ENCODE peak calls at places on chromosome 13, in nine cellular contexts. L is bronchial epithelial cell, T is NB4, I is cardiac muscle cell, E is ascending aorta, G is GM23338, X is prostate gland, M is A673, K is psoas muscle. U is an unnamed sample.

GRCh38 chr13:32381539-32381938 is 46.4 kb downstream of the N4BP2L1 start:
- DNase-seq in T (peak), L (peak), G (peak), X (no peak), K (no peak), M (peak), E (no peak), I (peak), U (peak)

GRCh38 chr13:52945348-52945747 is 83.3 kb upstream of the OLFM4 start:
- DNase-seq in X (no peak), L (no peak), I (no peak), G (no peak), M (no peak), T (no peak), E (no peak), K (no peak), U (no peak)

GRCh38 chr13:52665325-52665724 is 12.7 kb downstream of the SUGT1 start:
- DNase-seq in M (peak), X (no peak), K (no peak), E (no peak), I (peak), L (peak), G (peak), T (no peak), U (no peak)

GRCh38 chr13:78603240-78603947 is at the start of gene POU4F1:
- DNase-seq in L (peak), X (no peak), M (peak), T (peak), G (peak), I (peak), K (peak), E (no peak), U (peak)

GRCh38 chr13:21435710-21436151 is 23.4 kb downstream of the ZDHHC20 start:
- DNase-seq in L (peak), I (peak), G (no peak), K (no peak), X (peak), E (no peak), T (peak), M (no peak), U (no peak)

GRCh38 chr13:44311011-44311481 is 62.6 kb upstream of the SERP2 start:
- DNase-seq in T (no peak), I (peak), K (no peak), L (peak), E (peak), X (peak), M (no peak), G (no peak), U (no peak)

GRCh38 chr13:97460004-97460756 is 26.2 kb downstream of the RAP2A start:
- DNase-seq in T (no peak), L (no peak), K (no peak), E (no peak), G (no peak), I (peak), M (no peak), X (no peak), U (no peak)

GRCh38 chr13:25204843-25205242 is 32.8 kb upstream of the AMER2 start:
- DNase-seq in K (no peak), L (no peak), I (no peak), T (no peak), X (no peak), E (no peak), M (no peak), G (no peak), U (no peak)

GRCh38 chr13:108816381-108816780 is 187.0 kb downstream of the MYO16 start:
- DNase-seq in K (no peak), M (no peak), I (peak), L (no peak), T (peak), X (no peak), E (no peak), G (no peak), U (no peak)

GRCh38 chr13:21812192-21812626 is 141.3 kb downstream of the FGF9 start:
- DNase-seq in M (peak), X (no peak), K (no peak), I (no peak), L (no peak), G (no peak), E (no peak), T (no peak), U (no peak)

GRCh38 chr13:30394798-30395191 is 27.5 kb upstream of the UBE2L5 start:
- DNase-seq in X (no peak), I (no peak), T (peak), L (peak), M (no peak), G (no peak), K (no peak), E (no peak), U (no peak)

GRCh38 chr13:43291289-43292055 is 268.1 kb downstream of the DNAJC15 start:
- DNase-seq in L (no peak), T (no peak), M (no peak), I (no peak), E (no peak), X (no peak), G (no peak), K (no peak), U (no peak)

GRCh38 chr13:29457299-29457698 is 138.2 kb downstream of the SLC7A1 start:
- DNase-seq in E (no peak), X (no peak), K (no peak), I (peak), G (no peak), M (peak), T (no peak), L (peak), U (no peak)

GRCh38 chr13:74770361-74770760 is 636.2 kb upstream of the KLF12 start:
- DNase-seq in E (no peak), T (no peak), I (peak), G (no peak), M (no peak), K (no peak), X (no peak), L (peak), U (no peak)

GRCh38 chr13:21800847-21801616 is 130.2 kb downstream of the FGF9 start:
- DNase-seq in T (no peak), L (peak), G (peak), M (no peak), E (no peak), X (no peak), I (no peak), K (no peak), U (no peak)

GRCh38 chr13:49366841-49367240 is 77.0 kb downstream of the CAB39L start:
- DNase-seq in I (peak), E (no peak), M (no peak), L (no peak), T (no peak), G (no peak), X (no peak), K (no peak), U (no peak)

GRCh38 chr13:113989585-113990300 is 15.9 kb upstream of the C13orf46 start:
- DNase-seq in L (no peak), K (peak), G (no peak), T (peak), X (no peak), I (no peak), E (peak), M (no peak), U (no peak)

GRCh38 chr13:61700663-61701062 is 285.0 kb upstream of the PCDH20 start:
- DNase-seq in I (no peak), X (no peak), E (no peak), K (no peak), L (no peak), T (no peak), G (peak), M (no peak), U (no peak)

GRCh38 chr13:37889102-37889501 is 19.5 kb upstream of the TRPC4 start:
- DNase-seq in G (no peak), E (no peak), K (no peak), I (peak), L (peak), M (no peak), T (no peak), X (no peak), U (no peak)

GRCh38 chr13:38582133-38582532 is 104.7 kb upstream of the FREM2 start:
- DNase-seq in T (peak), G (peak), K (no peak), E (no peak), M (peak), L (peak), I (peak), X (peak), U (peak)

GRCh38 chr13:102128216-102128800 is 273.5 kb downstream of the FGF14 start:
- DNase-seq in K (no peak), M (peak), I (no peak), X (peak), L (peak), E (no peak), G (no peak), T (peak), U (no peak)

GRCh38 chr13:48319458-48320395 is 16.2 kb downstream of the RB1 start:
- DNase-seq in M (no peak), X (no peak), T (no peak), I (no peak), E (no peak), L (no peak), K (no peak), G (no peak), U (no peak)

GRCh38 chr13:85080726-85081125 is 718.5 kb downstream of the SLITRK6 start:
- DNase-seq in L (no peak), G (no peak), E (no peak), T (no peak), I (no peak), K (no peak), M (no peak), X (no peak), U (no peak)

GRCh38 chr13:43200307-43200706 is 176.9 kb downstream of the DNAJC15 start:
- DNase-seq in I (no peak), G (no peak), E (no peak), L (no peak), K (no peak), T (no peak), X (no peak), M (no peak), U (no peak)

GRCh38 chr13:82458169-82458568 is 1424.1 kb downstream of the SLITRK1 start:
- DNase-seq in X (no peak), K (no peak), E (no peak), L (no peak), T (no peak), M (no peak), G (no peak), I (no peak), U (no peak)

GRCh38 chr13:100128838-100129237 is 39.9 kb downstream of the PCCA start:
- DNase-seq in I (no peak), E (no peak), K (no peak), X (no peak), T (peak), G (no peak), L (no peak), M (no peak), U (no peak)

GRCh38 chr13:110070511-110071120 is 236.3 kb downstream of the COL4A1 start:
- DNase-seq in E (no peak), G (no peak), M (no peak), K (no peak), L (peak), X (no peak), I (peak), T (no peak), U (no peak)

GRCh38 chr13:48110930-48111721 is 16.2 kb upstream of the MED4 start:
- DNase-seq in E (no peak), G (no peak), L (no peak), I (peak), M (no peak), X (no peak), T (no peak), K (no peak), U (no peak)

GRCh38 chr13:37561031-37561430 is 37.5 kb downstream of the POSTN start:
- DNase-seq in E (no peak), L (peak), G (no peak), K (no peak), X (no peak), I (no peak), M (no peak), T (no peak), U (no peak)

GRCh38 chr13:38141792-38142191 is 207.9 kb upstream of the UFM1 start:
- DNase-seq in I (peak), X (no peak), M (no peak), E (no peak), T (no peak), K (no peak), L (peak), G (no peak), U (no peak)

GRCh38 chr13:111007209-111007608 is 92.3 kb upstream of the ANKRD10 start:
- DNase-seq in T (peak), G (no peak), K (no peak), L (no peak), M (no peak), E (no peak), I (peak), X (no peak), U (no peak)

GRCh38 chr13:65336916-65337315 is 1893.2 kb downstream of the PCDH9 start:
- DNase-seq in L (no peak), G (no peak), E (no peak), I (peak), M (peak), K (no peak), X (no peak), T (no peak), U (no peak)

GRCh38 chr13:108728370-108728769 is 99.0 kb downstream of the MYO16 start:
- DNase-seq in I (no peak), G (peak), T (peak), E (no peak), L (no peak), M (no peak), X (no peak), K (no peak), U (peak)

GRCh38 chr13:77386880-77387606 is 60.1 kb upstream of the MYCBP2 start:
- DNase-seq in G (no peak), L (no peak), M (no peak), K (peak), X (no peak), I (peak), E (peak), T (peak), U (no peak)

GRCh38 chr13:99086869-99087129 is 108.9 kb upstream of the DOCK9 start:
- DNase-seq in X (peak), E (no peak), G (no peak), L (no peak), T (no peak), K (peak), M (peak), I (no peak), U (peak)

GRCh38 chr13:99085846-99086148 is 107.9 kb upstream of the DOCK9 start:
- DNase-seq in T (no peak), I (no peak), G (no peak), L (no peak), X (no peak), K (no peak), E (no peak), M (no peak), U (no peak)

GRCh38 chr13:99087130-99087953 is 109.5 kb upstream of the DOCK9 start:
- DNase-seq in K (peak), I (peak), X (peak), E (peak), L (peak), G (peak), T (no peak), M (peak), U (peak)

GRCh38 chr13:99085139-99085845 is 107.4 kb upstream of the DOCK9 start:
- DNase-seq in K (no peak), E (no peak), T (no peak), X (no peak), G (peak), M (no peak), L (no peak), I (no peak), U (peak)

DNA sequence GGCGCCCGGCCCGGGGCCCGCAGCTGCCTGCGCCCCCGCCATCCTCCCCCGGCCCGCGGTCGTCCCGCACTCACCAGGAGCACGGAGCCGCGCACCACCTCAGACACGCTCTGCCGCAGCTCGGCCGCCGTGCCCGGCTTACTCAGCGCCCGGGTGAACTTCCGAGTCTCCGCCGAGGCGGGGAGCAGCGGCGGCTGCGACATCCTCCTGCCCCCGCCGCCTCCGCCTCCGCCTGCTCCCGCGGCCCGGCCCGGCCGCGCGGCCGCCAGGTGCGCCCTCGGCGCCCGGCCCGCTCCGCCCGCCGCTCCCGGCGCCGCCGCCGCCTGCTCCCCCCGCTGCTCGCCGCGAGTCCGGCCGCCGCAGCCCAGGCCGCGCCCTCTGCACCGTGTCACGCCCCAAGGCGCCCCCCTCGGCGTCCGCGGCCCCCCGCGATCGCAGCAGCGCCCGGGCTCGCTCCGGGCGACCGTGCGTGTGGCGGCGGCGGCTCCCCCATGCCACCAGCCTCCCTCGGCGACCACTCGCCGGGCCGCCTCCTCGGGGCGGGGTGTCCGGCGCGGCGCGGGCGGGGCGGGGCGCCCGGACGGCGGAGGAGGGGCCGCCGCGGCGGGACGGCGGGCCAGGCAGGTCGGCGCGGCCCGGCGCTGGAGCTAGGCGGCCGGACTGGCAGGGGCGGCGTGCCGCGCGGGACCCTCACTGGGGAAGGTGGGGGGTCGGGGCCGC is 108.4 kb upstream of the DOCK9 start:
- DNase-seq in X (peak), E (peak), G (peak), M (peak), L (peak), K (peak), I (peak), T (peak), U (peak)
- TF ChIP-seq CTCF in X (no peak), E (no peak), G (no peak), M (no peak), L (peak), K (no peak), I (no peak), T (no peak), U (no peak)

DNA sequence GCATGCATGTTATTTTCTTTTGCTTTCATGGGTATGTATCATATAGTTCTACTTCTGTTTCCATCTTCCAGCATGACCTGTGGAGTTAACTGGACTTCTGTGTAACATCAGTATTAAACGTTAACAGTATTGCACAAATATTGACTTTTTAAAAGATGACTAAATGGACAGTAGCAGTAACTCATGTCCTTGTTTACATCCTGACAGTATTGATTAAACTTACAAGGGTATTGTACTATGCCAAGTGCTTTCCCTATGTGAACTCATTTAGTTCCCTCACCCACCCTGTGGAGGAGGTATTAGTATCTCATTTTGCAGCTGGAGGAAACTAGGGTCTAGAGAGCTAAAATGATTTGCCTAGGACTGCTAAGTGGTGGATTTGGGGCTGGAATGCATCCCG is 128.7 kb upstream of the SLC10A2 start:
- DNase-seq in I (no peak), T (no peak), K (no peak), X (no peak), E (no peak), M (no peak), L (no peak), G (no peak), U (no peak)
- TF ChIP-seq CTCF in I (no peak), T (no peak), K (no peak), X (no peak), E (no peak), M (no peak), L (no peak), G (no peak), U (no peak)

GRCh38 chr13:45737571-45738002 is 35.5 kb downstream of the CBY2 start:
- DNase-seq in K (no peak), X (no peak), M (peak), T (peak), L (no peak), G (peak), E (no peak), I (no peak), U (no peak)
- TF ChIP-seq CTCF in K (no peak), X (no peak), M (peak), T (peak), L (no peak), G (peak), E (no peak), I (no peak), U (peak)

DNA sequence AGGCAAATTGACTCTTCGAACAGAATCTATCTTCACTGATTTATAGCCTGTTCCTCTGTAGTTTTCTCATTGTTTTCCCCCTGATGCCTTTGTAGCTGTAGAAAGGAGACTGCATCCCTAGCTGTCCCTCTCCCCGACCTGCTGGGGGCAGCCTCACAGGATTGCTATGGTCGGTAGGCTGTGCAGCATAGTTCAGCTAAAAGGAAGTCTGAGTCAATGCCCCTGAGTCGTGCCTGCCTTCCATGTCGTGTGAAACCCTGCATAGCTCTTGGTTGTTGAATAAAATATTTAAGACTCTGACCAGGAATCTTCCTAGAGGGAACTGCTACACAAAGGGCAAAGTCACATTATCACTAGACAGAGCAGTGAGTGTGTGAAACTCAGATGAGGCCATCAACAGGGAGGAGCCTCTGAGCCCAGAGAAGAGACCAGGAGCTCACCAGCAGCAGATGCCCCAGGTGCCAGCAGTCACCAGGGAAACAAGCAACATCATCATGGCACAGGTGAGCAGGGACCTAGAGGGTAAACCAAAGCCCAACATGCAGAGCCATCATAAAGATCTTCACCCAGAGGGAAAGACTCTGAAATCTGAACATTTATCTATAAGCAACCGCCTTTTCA is 108.4 kb upstream of the NBEA start:
- DNase-seq in X (no peak), E (no peak), M (peak), I (no peak), K (no peak), L (peak), T (peak), G (peak), U (no peak)
- TF ChIP-seq CTCF in X (no peak), E (no peak), M (peak), I (no peak), K (no peak), L (peak), T (no peak), G (peak), U (no peak)

GRCh38 chr13:35333157-35333556 is 143.3 kb downstream of the MAB21L1 start:
- DNase-seq in E (no peak), T (no peak), I (no peak), L (no peak), M (no peak), K (no peak), G (no peak), X (no peak), U (no peak)

GRCh38 chr13:35332134-35332533 is 144.4 kb downstream of the MAB21L1 start:
- DNase-seq in M (no peak), T (no peak), L (no peak), I (no peak), K (no peak), E (no peak), G (no peak), X (no peak), U (no peak)
- TF ChIP-seq CTCF in M (no peak), T (no peak), L (no peak), I (no peak), K (no peak), E (no peak), G (no peak), X (no peak), U (no peak)

DNA sequence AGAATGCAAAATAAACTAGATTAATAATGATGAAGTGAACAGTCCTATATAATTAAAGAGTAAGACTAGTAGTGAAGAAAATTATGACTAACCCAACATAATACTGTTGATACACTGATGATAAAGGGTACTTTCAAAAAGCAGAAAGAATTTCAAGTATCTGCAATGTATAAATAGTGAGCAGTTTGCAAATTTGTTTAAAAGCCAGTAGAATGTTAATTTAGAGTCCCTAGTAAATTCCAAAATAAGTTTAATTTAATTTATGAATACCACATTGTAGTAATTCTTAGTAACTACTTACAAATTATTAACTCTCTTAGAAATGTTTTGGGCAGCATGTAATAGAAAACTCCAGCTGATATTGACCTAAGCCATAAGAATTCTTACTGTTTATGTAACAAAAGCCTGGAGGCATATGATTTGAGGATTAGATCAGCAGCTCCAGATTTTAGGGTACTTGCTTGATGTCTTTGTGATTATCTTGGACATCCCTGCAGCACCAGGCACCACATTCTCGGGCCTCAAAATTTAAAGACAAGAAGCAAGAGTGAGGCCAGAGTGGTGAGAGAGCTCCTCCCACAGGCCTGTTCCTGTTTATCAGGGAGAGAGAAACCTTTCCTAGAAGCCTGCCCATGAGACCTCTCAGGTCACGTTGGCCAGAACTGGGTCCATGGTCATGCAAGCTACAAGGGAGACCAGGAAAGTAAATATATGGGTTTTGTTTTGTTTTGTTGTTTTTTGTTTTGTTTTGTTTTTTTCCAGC is 67.6 kb upstream of the TDRD3 start:
- DNase-seq in T (peak), G (peak), X (no peak), K (no peak), E (no peak), I (peak), M (peak), L (peak), U (peak)
- TF ChIP-seq CTCF in T (peak), G (peak), X (no peak), K (no peak), E (no peak), I (peak), M (peak), L (peak), U (peak)

U was measured in endothelial cell.